ENCODE peak calls at places on chromosomes 5 and 9, in seven cellular contexts. One of them, this sample, is unnamed.

GRCh38 chr5:149060325-149060724 is 2.5 kb downstream of the SH3TC2 start:
- DNase-seq in adrenal gland: peak
- DNase-seq in psoas muscle: no peak
- DNase-seq in Peyer's patch: no peak
- DNase-seq in H1: no peak
- DNase-seq in D721Med: no peak
- DNase-seq in right atrium auricular region: no peak
- DNase-seq in this sample: no peak

GRCh38 chr9:89912605-89912953 is 307.8 kb downstream of the GADD45G start:
- DNase-seq in adrenal gland: no peak
- DNase-seq in H1: no peak
- DNase-seq in psoas muscle: no peak
- DNase-seq in D721Med: no peak
- DNase-seq in Peyer's patch: no peak
- DNase-seq in right atrium auricular region: peak
- DNase-seq in this sample: no peak

GRCh38 chr9:114156658-114157421 is 1.5 kb downstream of the COL27A1 start:
- DNase-seq in Peyer's patch: no peak
- DNase-seq in adrenal gland: no peak
- DNase-seq in D721Med: no peak
- DNase-seq in right atrium auricular region: peak
- DNase-seq in psoas muscle: peak
- DNase-seq in H1: peak
- DNase-seq in this sample: peak

GRCh38 chr5:68033961-68034581 is 181.5 kb upstream of the PIK3R1 start:
- DNase-seq in right atrium auricular region: peak
- DNase-seq in adrenal gland: peak
- DNase-seq in D721Med: no peak
- DNase-seq in psoas muscle: no peak
- DNase-seq in Peyer's patch: no peak
- DNase-seq in H1: no peak
- DNase-seq in this sample: peak

GRCh38 chr9:131575121-131575640 is 29.9 kb downstream of the PRRT1B start:
- DNase-seq in right atrium auricular region: no peak
- DNase-seq in psoas muscle: no peak
- DNase-seq in H1: no peak
- DNase-seq in Peyer's patch: no peak
- DNase-seq in adrenal gland: no peak
- DNase-seq in D721Med: no peak
- DNase-seq in this sample: no peak

GRCh38 chr5:179160584-179160983 is 100.4 kb downstream of the ZNF354C start:
- DNase-seq in psoas muscle: no peak
- DNase-seq in right atrium auricular region: no peak
- DNase-seq in D721Med: no peak
- DNase-seq in Peyer's patch: no peak
- DNase-seq in H1: no peak
- DNase-seq in adrenal gland: no peak
- DNase-seq in this sample: no peak

GRCh38 chr5:33129309-33129708 is 311.5 kb upstream of the TARS1 start:
- DNase-seq in H1: no peak
- DNase-seq in right atrium auricular region: no peak
- DNase-seq in Peyer's patch: no peak
- DNase-seq in adrenal gland: no peak
- DNase-seq in D721Med: no peak
- DNase-seq in psoas muscle: no peak
- DNase-seq in this sample: no peak

GRCh38 chr9:124818431-124819281 is 34.6 kb upstream of the WDR38 start:
- DNase-seq in right atrium auricular region: no peak
- DNase-seq in adrenal gland: peak
- DNase-seq in D721Med: no peak
- DNase-seq in psoas muscle: no peak
- DNase-seq in Peyer's patch: no peak
- DNase-seq in H1: no peak
- DNase-seq in this sample: peak

GRCh38 chr5:317086-317811 is 4.3 kb upstream of the AHRR start:
- DNase-seq in adrenal gland: no peak
- DNase-seq in psoas muscle: no peak
- DNase-seq in H1: peak
- DNase-seq in D721Med: no peak
- DNase-seq in Peyer's patch: no peak
- DNase-seq in right atrium auricular region: no peak
- DNase-seq in this sample: no peak

GRCh38 chr5:321233-321725 is at the start of gene AHRR:
- DNase-seq in Peyer's patch: peak
- DNase-seq in adrenal gland: peak
- DNase-seq in right atrium auricular region: no peak
- DNase-seq in D721Med: peak
- DNase-seq in H1: peak
- DNase-seq in psoas muscle: peak
- DNase-seq in this sample: peak

GRCh38 chr5:320524-321232 is 836 bp upstream of the AHRR start:
- DNase-seq in psoas muscle: no peak
- DNase-seq in D721Med: no peak
- DNase-seq in right atrium auricular region: no peak
- DNase-seq in Peyer's patch: no peak
- DNase-seq in adrenal gland: no peak
- DNase-seq in H1: peak
- DNase-seq in this sample: no peak

GRCh38 chr5:318341-318897 is 3.1 kb upstream of the AHRR start:
- DNase-seq in D721Med: no peak
- DNase-seq in psoas muscle: no peak
- DNase-seq in right atrium auricular region: no peak
- DNase-seq in adrenal gland: no peak
- DNase-seq in Peyer's patch: no peak
- DNase-seq in H1: no peak
- DNase-seq in this sample: no peak

GRCh38 chr5:318931-319601 is 2.4 kb upstream of the AHRR start:
- DNase-seq in D721Med: no peak
- DNase-seq in right atrium auricular region: no peak
- DNase-seq in Peyer's patch: no peak
- DNase-seq in adrenal gland: no peak
- DNase-seq in psoas muscle: no peak
- DNase-seq in H1: no peak
- DNase-seq in this sample: no peak
- TF ChIP-seq CTCF in D721Med: no peak
- TF ChIP-seq CTCF in right atrium auricular region: no peak
- TF ChIP-seq CTCF in Peyer's patch: no peak
- TF ChIP-seq CTCF in adrenal gland: no peak
- TF ChIP-seq CTCF in psoas muscle: no peak
- TF ChIP-seq CTCF in H1: no peak
- TF ChIP-seq CTCF in this sample: no peak

GRCh38 chr9:86099695-86100364 is 472 bp upstream of the GOLM1 start:
- DNase-seq in psoas muscle: peak
- DNase-seq in D721Med: no peak
- DNase-seq in H1: peak
- DNase-seq in adrenal gland: no peak
- DNase-seq in right atrium auricular region: peak
- DNase-seq in Peyer's patch: peak
- DNase-seq in this sample: peak
- TF ChIP-seq CTCF in psoas muscle: no peak
- TF ChIP-seq CTCF in D721Med: no peak
- TF ChIP-seq CTCF in H1: no peak
- TF ChIP-seq CTCF in adrenal gland: no peak
- TF ChIP-seq CTCF in right atrium auricular region: no peak
- TF ChIP-seq CTCF in Peyer's patch: no peak
- TF ChIP-seq CTCF in this sample: no peak

DNA sequence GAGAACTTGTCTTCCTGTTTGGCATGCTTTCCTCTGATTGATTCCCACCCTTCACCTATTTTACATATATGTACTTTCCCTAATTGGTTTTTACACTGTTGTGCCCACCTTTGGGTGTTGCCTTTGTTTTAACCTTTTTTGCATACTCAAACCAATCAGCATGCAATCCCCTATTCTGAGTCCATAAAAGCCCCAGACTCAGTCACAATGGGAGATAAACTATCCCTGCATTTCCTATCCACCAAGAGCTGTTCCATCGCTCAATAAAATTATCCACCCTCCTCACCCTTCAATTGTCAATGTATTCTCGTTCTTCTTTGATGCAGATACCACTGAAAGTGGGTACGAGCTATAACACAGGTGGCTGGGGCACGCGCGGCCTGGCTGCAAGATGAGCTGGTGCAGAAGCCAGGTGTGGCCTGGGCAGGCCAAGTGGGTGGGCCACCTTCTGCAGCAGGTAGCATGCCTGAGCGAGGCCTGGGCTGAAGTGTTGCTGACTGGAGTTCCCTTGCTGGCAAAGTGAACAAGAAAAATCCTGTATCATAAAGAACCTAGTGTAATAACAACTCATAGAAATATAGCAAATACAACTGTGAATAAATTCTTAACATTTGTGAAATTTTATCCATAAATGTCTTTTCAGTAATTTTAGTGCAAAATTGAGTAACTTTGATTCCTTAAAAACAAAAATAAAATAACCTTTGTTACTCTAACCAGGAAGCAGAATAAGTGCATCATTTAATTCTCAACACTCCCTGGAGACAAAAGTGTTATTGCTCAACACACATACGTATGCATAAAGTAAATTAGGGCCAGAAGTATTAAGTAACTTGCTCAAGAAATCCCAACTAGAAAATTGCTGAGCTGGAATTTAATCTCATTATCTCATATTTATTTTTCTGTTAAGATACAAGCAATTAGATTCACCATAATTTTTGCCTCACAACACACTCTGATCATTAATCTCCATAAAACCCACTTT is 685.3 kb upstream of the EDIL3 start:
- DNase-seq in H1: peak
- DNase-seq in right atrium auricular region: no peak
- DNase-seq in psoas muscle: no peak
- DNase-seq in D721Med: no peak
- DNase-seq in Peyer's patch: peak
- DNase-seq in adrenal gland: no peak
- DNase-seq in this sample: no peak
- TF ChIP-seq CTCF in H1: no peak
- TF ChIP-seq CTCF in right atrium auricular region: no peak
- TF ChIP-seq CTCF in psoas muscle: no peak
- TF ChIP-seq CTCF in D721Med: no peak
- TF ChIP-seq CTCF in Peyer's patch: no peak
- TF ChIP-seq CTCF in adrenal gland: no peak
- TF ChIP-seq CTCF in this sample: no peak

GRCh38 chr5:172605466-172605865 is 35.6 kb upstream of the NEURL1B start:
- DNase-seq in H1: no peak
- DNase-seq in right atrium auricular region: no peak
- DNase-seq in adrenal gland: no peak
- DNase-seq in Peyer's patch: no peak
- DNase-seq in D721Med: no peak
- DNase-seq in psoas muscle: no peak
- DNase-seq in this sample: no peak
- TF ChIP-seq CTCF in H1: no peak
- TF ChIP-seq CTCF in right atrium auricular region: no peak
- TF ChIP-seq CTCF in adrenal gland: no peak
- TF ChIP-seq CTCF in Peyer's patch: no peak
- TF ChIP-seq CTCF in D721Med: no peak
- TF ChIP-seq CTCF in psoas muscle: no peak
- TF ChIP-seq CTCF in this sample: no peak

GRCh38 chr5:96743805-96744559 is 63.8 kb downstream of the ERAP1 start:
- DNase-seq in H1: no peak
- DNase-seq in Peyer's patch: no peak
- DNase-seq in psoas muscle: no peak
- DNase-seq in right atrium auricular region: no peak
- DNase-seq in D721Med: no peak
- DNase-seq in adrenal gland: no peak
- DNase-seq in this sample: no peak
- TF ChIP-seq CTCF in H1: no peak
- TF ChIP-seq CTCF in Peyer's patch: no peak
- TF ChIP-seq CTCF in psoas muscle: no peak
- TF ChIP-seq CTCF in right atrium auricular region: no peak
- TF ChIP-seq CTCF in D721Med: no peak
- TF ChIP-seq CTCF in adrenal gland: no peak
- TF ChIP-seq CTCF in this sample: no peak

DNA sequence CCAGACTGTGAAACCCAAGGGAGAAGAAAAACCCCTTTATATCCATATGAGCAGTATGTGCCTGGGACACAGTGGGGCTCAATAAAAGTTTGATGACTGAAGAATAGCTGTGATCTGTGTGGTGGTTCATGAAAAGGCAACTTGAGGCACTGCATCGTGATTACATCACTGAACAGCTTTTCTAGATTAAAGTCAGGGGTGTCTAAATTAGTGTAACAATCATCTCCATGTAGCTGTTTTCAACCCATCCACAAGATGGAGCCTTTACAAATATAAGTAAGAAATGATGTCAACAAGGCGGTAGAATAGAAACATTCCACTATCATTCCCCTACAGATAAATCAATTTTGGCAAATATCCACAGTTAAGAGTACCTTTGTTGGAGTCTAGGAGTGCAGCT is 55.5 kb downstream of the PRRC1 start:
- DNase-seq in psoas muscle: no peak
- DNase-seq in Peyer's patch: no peak
- DNase-seq in right atrium auricular region: no peak
- DNase-seq in H1: no peak
- DNase-seq in D721Med: no peak
- DNase-seq in adrenal gland: no peak
- DNase-seq in this sample: no peak
- TF ChIP-seq CTCF in psoas muscle: no peak
- TF ChIP-seq CTCF in Peyer's patch: peak
- TF ChIP-seq CTCF in right atrium auricular region: peak
- TF ChIP-seq CTCF in H1: no peak
- TF ChIP-seq CTCF in D721Med: peak
- TF ChIP-seq CTCF in adrenal gland: no peak
- TF ChIP-seq CTCF in this sample: peak

DNA sequence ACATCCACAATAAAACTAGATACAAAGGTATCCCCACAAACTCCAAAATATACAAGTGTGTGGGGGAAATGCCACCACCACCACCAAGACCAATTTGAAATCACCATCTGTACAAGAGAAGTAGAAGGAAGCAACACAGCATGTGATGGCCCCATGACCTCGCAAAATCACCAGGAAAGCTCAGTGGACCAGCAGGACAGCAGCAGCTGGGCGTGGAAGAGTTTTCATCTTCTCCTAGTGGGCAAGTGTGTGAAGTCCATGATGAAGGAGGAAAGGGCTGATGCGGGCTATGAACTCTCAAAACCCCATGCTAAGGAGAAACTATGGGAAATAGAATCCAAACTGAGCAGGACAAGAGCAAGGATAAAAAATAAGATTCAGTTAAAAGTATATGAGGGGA is 58.1 kb downstream of the GOLPH3 start:
- DNase-seq in Peyer's patch: no peak
- DNase-seq in H1: no peak
- DNase-seq in right atrium auricular region: no peak
- DNase-seq in adrenal gland: no peak
- DNase-seq in psoas muscle: no peak
- DNase-seq in D721Med: no peak
- DNase-seq in this sample: no peak
- TF ChIP-seq CTCF in Peyer's patch: no peak
- TF ChIP-seq CTCF in H1: no peak
- TF ChIP-seq CTCF in right atrium auricular region: no peak
- TF ChIP-seq CTCF in adrenal gland: no peak
- TF ChIP-seq CTCF in psoas muscle: no peak
- TF ChIP-seq CTCF in D721Med: no peak
- TF ChIP-seq CTCF in this sample: no peak